ENCODE peak calls at places on chromosomes 7 and 10, in ten cellular contexts. H is fibroblast of lung, D is WERI-Rb-1, U is HL-60, A is neural progenitor cell, K is tibial artery, O is breast epithelium, C is ovary, N is MM.1S, Q is transverse colon. L is an unnamed sample. For H3K27me3, the result is how much of the 10 kb centered on the place peaks cover.

GRCh38 chr7:112726076-112726475 is 64.1 kb downstream of the TMEM168 start:
- DNase-seq in N (no peak), Q (no peak), O (no peak), D (peak), H (no peak), K (no peak), A (no peak), C (no peak), U (no peak), L (no peak)

GRCh38 chr7:133742709-133743538 is 384.2 kb upstream of the LRGUK start:
- DNase-seq in H (peak), Q (no peak), N (no peak), K (no peak), O (no peak), A (peak), D (peak), C (no peak), U (peak), L (no peak)

GRCh38 chr10:125953778-125954385 is 57.5 kb downstream of the FANK1 start:
- DNase-seq in C (no peak), N (no peak), U (no peak), H (no peak), D (no peak), A (no peak), Q (no peak), K (no peak), O (no peak), L (no peak)

GRCh38 chr7:114419441-114420107 is 5.0 kb downstream of the FOXP2 start:
- DNase-seq in C (no peak), N (no peak), H (peak), D (no peak), U (no peak), Q (no peak), K (no peak), O (no peak), A (no peak), L (no peak)

GRCh38 chr10:132607491-132607890 is 69.9 kb downstream of the INPP5A start:
- DNase-seq in K (no peak), C (no peak), Q (no peak), A (no peak), N (no peak), O (peak), U (no peak), H (no peak), D (no peak), L (no peak)

GRCh38 chr7:23476286-23477169 is 6.2 kb upstream of the IGF2BP3 start:
- DNase-seq in H (no peak), Q (no peak), N (no peak), K (no peak), A (no peak), O (no peak), D (peak), C (no peak), U (no peak), L (no peak)

GRCh38 chr7:117565226-117565625 is 85.4 kb downstream of the CFTR start:
- DNase-seq in H (no peak), C (no peak), K (no peak), Q (no peak), U (no peak), O (no peak), N (no peak), D (no peak), A (no peak), L (no peak)

GRCh38 chr7:24715661-24716479 is 41.4 kb downstream of the GSDME start:
- DNase-seq in D (peak), A (peak), H (peak), O (no peak), K (no peak), C (no peak), Q (no peak), U (peak), N (peak), L (no peak)

GRCh38 chr7:24587853-24588252 is 14.6 kb downstream of the PALS2 start:
- DNase-seq in U (no peak), D (peak), K (no peak), Q (no peak), O (no peak), C (no peak), N (peak), H (peak), A (peak), L (no peak)

GRCh38 chr7:94130716-94131115 is 126.6 kb upstream of the BET1 start:
- DNase-seq in O (no peak), H (peak), N (no peak), K (no peak), Q (no peak), A (no peak), C (no peak), U (no peak), D (no peak), L (no peak)

GRCh38 chr7:94375713-94376112 is 19.0 kb upstream of the COL1A2 start:
- DNase-seq in O (no peak), A (no peak), K (no peak), D (peak), U (no peak), C (peak), N (no peak), Q (no peak), H (peak), L (peak)

GRCh38 chr7:31710171-31710570 is 23.2 kb downstream of the PPP1R17 start:
- DNase-seq in K (no peak), D (no peak), N (no peak), A (peak), Q (no peak), H (no peak), U (no peak), O (no peak), C (no peak), L (no peak)

DNA sequence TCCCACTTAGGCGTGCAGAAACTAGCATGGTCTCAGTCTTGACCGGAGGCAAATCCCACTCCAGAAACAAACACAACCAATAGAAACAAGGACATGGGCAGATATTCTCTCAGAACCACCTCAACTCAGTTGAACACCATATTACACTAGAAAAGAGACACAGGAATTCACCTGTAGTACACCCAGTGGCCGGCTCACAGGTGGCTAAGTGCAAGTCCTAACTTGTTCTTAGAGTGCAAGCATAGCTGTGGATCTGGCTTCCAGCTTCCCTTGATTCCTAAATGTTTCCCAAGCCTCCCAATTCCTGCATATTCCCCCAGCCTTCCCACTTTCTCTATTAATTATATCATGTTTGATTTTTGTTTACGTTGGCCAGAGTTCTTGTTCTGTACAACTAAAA is 164.4 kb downstream of the TPK1 start:
- DNase-seq in Q (no peak), D (peak), C (no peak), U (no peak), K (no peak), H (no peak), O (no peak), N (no peak), A (no peak), L (no peak)
- H3K4me3 ChIP-seq in Q (no peak), D (no peak), C (no peak), U (no peak), K (no peak), H (no peak), O (no peak), N (no peak), A (no peak), L (no peak)

GRCh38 chr7:26153823-26154783 is 2.1 kb downstream of the NFE2L3 start:
- DNase-seq in N (peak), O (no peak), Q (peak), C (no peak), U (no peak), H (peak), A (peak), K (no peak), D (no peak), L (no peak)

GRCh38 chr7:26157520-26158105 is 5.6 kb downstream of the NFE2L3 start:
- DNase-seq in Q (no peak), U (no peak), O (no peak), D (no peak), A (no peak), N (no peak), K (no peak), C (no peak), H (no peak), L (no peak)

GRCh38 chr7:26156454-26157365 is 4.7 kb downstream of the NFE2L3 start:
- DNase-seq in H (peak), N (peak), U (no peak), D (no peak), Q (peak), A (no peak), O (no peak), K (no peak), C (no peak), L (no peak)

GRCh38 chr7:26153246-26153822 is 1.3 kb downstream of the NFE2L3 start:
- DNase-seq in K (no peak), A (peak), Q (peak), N (peak), U (no peak), D (no peak), H (peak), C (no peak), O (no peak), L (no peak)

GRCh38 chr7:26155531-26156375 is 3.8 kb downstream of the NFE2L3 start:
- DNase-seq in N (no peak), A (no peak), C (no peak), O (no peak), Q (no peak), D (no peak), K (no peak), U (no peak), H (peak), L (no peak)
- TF ChIP-seq CTCF in N (no peak), A (no peak), C (no peak), O (no peak), Q (no peak), D (no peak), K (no peak), U (no peak), H (no peak), L (no peak)

DNA sequence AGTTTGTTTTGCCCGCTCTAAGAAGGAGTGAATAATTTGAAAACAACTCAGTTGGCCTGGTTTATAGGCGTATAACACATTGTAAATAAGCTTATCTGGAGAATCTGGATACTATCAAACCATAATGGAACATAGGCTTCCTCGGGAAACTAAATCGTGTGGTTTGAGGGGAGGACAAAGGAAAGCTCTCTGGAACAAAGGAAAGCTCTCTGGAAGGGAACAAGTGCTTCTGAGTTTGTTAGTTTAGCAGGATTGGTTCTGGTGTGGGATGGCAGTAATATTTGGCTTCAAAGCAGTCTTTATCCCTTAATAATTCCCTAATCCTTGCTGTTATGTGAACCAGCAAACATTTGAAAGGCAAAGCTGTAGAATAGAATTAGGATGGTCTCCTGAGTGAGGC is 15.0 kb upstream of the SLK start:
- DNase-seq in O (no peak), D (no peak), Q (no peak), N (no peak), U (no peak), A (peak), C (no peak), K (no peak), H (no peak), L (no peak)
- H3K27me3 ChIP-seq in O (under half), D (under half), Q (under half), N (under half), U (under half), A (under half), C (under half), K (under half), H (under half), L (under half)

DNA sequence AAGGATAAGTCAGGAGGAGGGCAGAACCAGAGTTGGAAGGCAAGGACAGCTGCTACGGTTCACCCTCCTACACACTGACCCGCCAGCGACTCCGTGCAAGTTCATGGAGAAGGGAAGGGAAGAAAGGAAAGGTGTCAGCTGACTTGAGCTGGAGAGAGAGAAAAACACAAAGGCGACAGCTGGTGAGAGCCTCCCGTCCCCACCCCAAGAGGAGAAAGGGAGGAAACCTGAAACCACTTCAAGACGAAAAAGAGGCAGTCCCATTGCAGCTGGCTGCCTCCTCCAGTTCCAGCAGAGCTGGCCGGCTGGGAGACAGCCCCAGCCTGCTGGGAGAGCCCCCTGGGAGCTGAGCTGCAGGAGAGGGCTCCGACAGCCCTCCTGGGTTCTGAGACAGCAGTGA is 75.2 kb downstream of the PARD3 start:
- DNase-seq in Q (peak), O (no peak), K (no peak), D (peak), N (peak), C (peak), U (no peak), A (peak), H (peak), L (peak)
- H3K4me3 ChIP-seq in Q (no peak), O (peak), K (peak), D (peak), N (no peak), C (no peak), U (no peak), A (peak), H (peak), L (no peak)

GRCh38 chr7:136117539-136117938 is 140.4 kb upstream of the MTPN start:
- DNase-seq in Q (no peak), D (no peak), K (no peak), C (no peak), O (no peak), H (no peak), U (no peak), N (no peak), A (no peak), L (no peak)

GRCh38 chr7:136116186-136116585 is 139.0 kb upstream of the MTPN start:
- DNase-seq in H (no peak), O (no peak), D (no peak), U (no peak), C (no peak), K (no peak), N (no peak), A (no peak), Q (no peak), L (no peak)

GRCh38 chr7:136114966-136115762 is 138.0 kb upstream of the MTPN start:
- DNase-seq in A (peak), D (peak), C (no peak), K (no peak), U (peak), H (peak), Q (peak), O (no peak), N (peak), L (peak)
- TF ChIP-seq CTCF in A (peak), D (peak), C (no peak), K (peak), U (peak), H (peak), Q (peak), O (no peak), N (peak), L (peak)

DNA sequence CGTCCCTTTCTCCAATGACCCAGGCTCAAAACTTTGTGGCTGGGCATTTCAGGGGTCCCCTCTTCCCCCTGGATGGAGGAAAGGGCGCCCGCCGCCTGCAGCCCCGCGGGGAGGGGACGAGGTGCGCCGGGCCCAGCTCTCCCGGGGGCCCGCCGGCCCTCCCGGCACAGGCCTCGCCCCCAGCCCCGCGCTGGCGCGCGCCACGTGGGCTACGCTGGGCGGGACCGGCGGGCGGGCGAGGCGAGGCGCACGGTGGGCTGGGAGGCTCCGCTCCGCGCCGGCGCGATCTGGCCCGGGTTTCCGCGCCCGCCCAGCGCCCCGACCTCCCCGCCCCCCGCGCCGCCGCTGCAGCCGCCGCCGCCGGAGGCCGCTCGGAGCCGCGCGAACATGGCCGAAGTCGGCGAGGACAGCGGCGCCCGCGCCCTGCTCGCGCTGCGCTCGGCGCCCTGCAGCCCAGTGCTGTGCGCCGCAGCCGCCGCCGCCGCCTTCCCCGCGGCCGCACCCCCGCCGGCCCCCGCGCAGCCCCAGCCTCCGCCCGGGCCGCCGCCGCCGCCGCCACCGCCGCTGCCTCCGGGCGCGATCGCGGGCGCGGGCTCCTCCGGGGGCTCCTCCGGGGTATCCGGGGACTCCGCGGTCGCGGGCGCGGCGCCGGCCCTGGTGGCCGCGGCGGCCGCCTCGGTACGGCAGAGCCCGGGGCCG is at the start of gene FOXK1:
- DNase-seq in U (peak), Q (peak), H (peak), A (peak), N (peak), C (peak), K (peak), D (peak), O (peak), L (peak)
- H3K27me3 ChIP-seq in U (under half), Q (under half), H (under half), A (under half), N (under half), C (under half), K (under half), D (under half), O (under half), L (under half)

L was measured in testis.